ENCODE peak calls at places on chromosomes 2 and 18, in five cellular contexts. V is neuronal stem cell, E is mesenchymal stem cell, A is H9, S is H1. X is an unnamed sample.
A peak's percentile ranks its signal among the peaks of the same experiment; 100 is the strongest.

GRCh38 chr18:55320399-55321255 is 267.4 kb downstream of the TCF4 start:
- DNase-seq in V (no peak), E (peak; percentile 29), A (no peak), S (no peak), X (no peak)

GRCh38 chr18:47342566-47342965 is 91.1 kb upstream of the SKOR2 start:
- DNase-seq in V (no peak), E (no peak), A (no peak), S (no peak), X (no peak)

GRCh38 chr2:77484026-77484425 is 38.1 kb downstream of the LRRTM4 start:
- DNase-seq in V (no peak), E (peak; percentile 83), A (no peak), S (no peak), X (no peak)

GRCh38 chr18:33761363-33761762 is 183.3 kb downstream of the ASXL3 start:
- DNase-seq in V (no peak), E (peak; percentile 42), A (no peak), S (no peak), X (peak; percentile 24)

GRCh38 chr2:173151671-173152398 is 76.2 kb downstream of the MAP3K20 start:
- DNase-seq in V (no peak), E (peak; percentile 73), A (no peak), S (no peak), X (no peak)

GRCh38 chr2:48479923-48480322 is 50.0 kb upstream of the STON1 start:
- DNase-seq in V (no peak), E (no peak), A (no peak), S (no peak), X (no peak)

GRCh38 chr2:164205347-164205746 is 415.9 kb downstream of the GRB14 start:
- DNase-seq in V (no peak), E (peak; percentile 78), A (no peak), S (no peak), X (peak; percentile 26)

GRCh38 chr2:223222397-223222796 is 170.4 kb downstream of the KCNE4 start:
- DNase-seq in V (no peak), E (no peak), A (no peak), S (no peak), X (no peak)

GRCh38 chr18:46632401-46633089 is 24.5 kb downstream of the LOXHD1 start:
- DNase-seq in V (no peak), E (no peak), A (no peak), S (peak; percentile 23), X (no peak)

GRCh38 chr2:120435671-120436459 is 89.9 kb downstream of the INHBB start:
- DNase-seq in V (no peak), E (no peak), A (peak; percentile 14), S (no peak), X (no peak)

GRCh38 chr2:46184794-46185583 is 112.2 kb upstream of the EPAS1 start:
- DNase-seq in V (no peak), E (no peak), A (peak; percentile 46), S (no peak), X (no peak)

GRCh38 chr18:76662621-76663020 is 159.7 kb upstream of the ZNF236 start:
- DNase-seq in V (no peak), E (no peak), A (no peak), S (no peak), X (no peak)

GRCh38 chr2:74597456-74597855 is 42.9 kb downstream of the DOK1 start:
- DNase-seq in V (no peak), E (no peak), A (no peak), S (no peak), X (no peak)

GRCh38 chr18:63240541-63241316 is 78.8 kb downstream of the BCL2 start:
- DNase-seq in V (no peak), E (no peak), A (no peak), S (no peak), X (peak; percentile 82)

GRCh38 chr2:114222331-114222730 is 220.1 kb upstream of the DPP10 start:
- DNase-seq in V (no peak), E (no peak), A (no peak), S (no peak), X (no peak)

GRCh38 chr2:156466739-156467405 is 30.7 kb downstream of the GPD2 start:
- DNase-seq in V (no peak), E (no peak), A (no peak), S (no peak), X (no peak)

GRCh38 chr2:167653131-167653530 is 594.3 kb downstream of the STK39 start:
- DNase-seq in V (no peak), E (no peak), A (no peak), S (no peak), X (no peak)

GRCh38 chr2:211823886-211824479 is 714.6 kb downstream of the ERBB4 start:
- DNase-seq in V (no peak), E (no peak), A (no peak), S (no peak), X (no peak)

GRCh38 chr18:12076424-12077140 is 17.1 kb upstream of the ANKRD62 start:
- DNase-seq in V (no peak), E (peak; percentile 43), A (no peak), S (no peak), X (peak; percentile 69)

GRCh38 chr2:46569061-46569560 is 89.7 kb downstream of the TMEM247 start:
- DNase-seq in V (no peak), E (no peak), A (no peak), S (no peak), X (no peak)

GRCh38 chr2:21860913-21861312 is 737.1 kb downstream of the TDRD15 start:
- DNase-seq in V (no peak), E (peak; percentile 5), A (no peak), S (no peak), X (no peak)

GRCh38 chr2:119821266-119821665 is 61.5 kb downstream of the PTPN4 start:
- DNase-seq in V (no peak), E (peak; percentile 17), A (no peak), S (no peak), X (no peak)

GRCh38 chr2:129734343-129735034 is 245.0 kb upstream of the RAB6C start:
- DNase-seq in V (no peak), E (no peak), A (no peak), S (no peak), X (no peak)

GRCh38 chr2:239060676-239061075 is 212.8 kb downstream of the TWIST2 start:
- DNase-seq in V (no peak), E (no peak), A (no peak), S (no peak), X (no peak)

GRCh38 chr2:222671259-222672067 is at the start of gene MOGAT1:
- DNase-seq in V (no peak), E (peak; percentile 14), A (peak; percentile 84), S (peak; percentile 86), X (peak; percentile 38)

GRCh38 chr2:227020416-227020815 is 143.6 kb downstream of the COL4A4 start:
- DNase-seq in V (no peak), E (no peak), A (no peak), S (no peak), X (no peak)

GRCh38 chr2:223674998-223675609 is 72.9 kb upstream of the SCG2 start:
- DNase-seq in V (no peak), E (peak; percentile 43), A (no peak), S (no peak), X (peak; percentile 50)

GRCh38 chr2:126503476-126503875 is 152.5 kb upstream of the GYPC start:
- DNase-seq in V (no peak), E (no peak), A (no peak), S (no peak), X (no peak)
- H2BK12ac ChIP-seq in V (no peak overlapping the region), E (no peak overlapping the region), A (no peak overlapping the region), S (no peak overlapping the region), X (no peak overlapping the region)

GRCh38 chr2:20429528-20429927 is 17.3 kb upstream of the RHOB start:
- DNase-seq in V (no peak), E (no peak), A (no peak), S (no peak), X (no peak)
- H3K4me2 ChIP-seq in V (no peak overlapping the region), E (no peak overlapping the region), A (no peak overlapping the region), S (no peak overlapping the region), X (no peak overlapping the region)

GRCh38 chr18:30545393-30545792 is 497.1 kb downstream of the DSC3 start:
- DNase-seq in V (no peak), E (no peak), A (no peak), S (no peak), X (no peak)

GRCh38 chr18:30544141-30544540 is 498.4 kb downstream of the DSC3 start:
- DNase-seq in V (no peak), E (no peak), A (no peak), S (no peak), X (no peak)
- H2BK12ac ChIP-seq in V (no peak overlapping the region), E (no peak overlapping the region), A (no peak overlapping the region), S (no peak overlapping the region), X (no peak overlapping the region)

GRCh38 chr2:237156857-237157550 is 71.3 kb downstream of the COPS8 start:
- DNase-seq in V (no peak), E (no peak), A (no peak), S (no peak), X (no peak)
- H3K4me2 ChIP-seq in V (no peak overlapping the region), E (no peak overlapping the region), A (no peak overlapping the region), S (no peak overlapping the region), X (no peak overlapping the region)

DNA sequence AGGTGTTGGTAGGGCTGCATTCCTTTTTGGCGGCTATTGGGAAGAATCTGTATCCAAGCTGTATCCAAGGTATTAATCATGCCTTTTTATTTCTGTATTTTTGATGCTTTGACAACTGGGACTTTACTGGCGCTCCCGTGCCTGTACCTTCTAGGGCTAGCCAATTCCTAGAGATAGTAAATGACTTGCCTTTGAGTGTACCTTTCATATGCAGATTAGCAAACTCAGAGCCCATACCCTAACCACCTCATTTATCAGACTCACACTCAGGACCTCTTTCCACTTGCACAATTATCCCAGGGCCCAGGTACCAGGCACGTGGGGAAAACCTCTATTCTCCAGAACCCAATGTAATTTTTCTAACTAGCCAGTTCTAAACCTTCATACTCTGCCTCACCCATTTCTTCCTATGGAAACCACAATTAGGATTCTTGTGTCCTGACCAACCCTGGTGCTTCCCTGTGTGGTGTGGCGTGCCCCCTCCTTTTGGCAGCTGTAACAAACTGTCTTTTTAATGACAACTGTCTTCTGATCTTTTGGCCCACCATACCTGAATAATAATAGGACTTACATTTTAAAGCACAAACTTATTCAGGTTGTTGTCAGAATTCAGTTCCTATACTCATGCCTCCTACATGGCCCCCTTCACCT is 65.8 kb upstream of the PNPT1 start:
- DNase-seq in V (no peak), E (no peak), A (no peak), S (no peak), X (no peak)
- H2BK12ac ChIP-seq in V (no peak overlapping the region), E (no peak overlapping the region), A (no peak overlapping the region), S (no peak overlapping the region), X (no peak overlapping the region)

GRCh38 chr2:28088970-28089369 is 198.4 kb downstream of the BABAM2 start:
- DNase-seq in V (no peak), E (peak; percentile 21), A (no peak), S (no peak), X (peak; percentile 26)
- H3K4me2 ChIP-seq in V (no peak overlapping the region), E (no peak overlapping the region), A (no peak overlapping the region), S (no peak overlapping the region), X (no peak overlapping the region)

X was measured in trophoblast cell.